ENCODE peak calls at places on chromosomes 3 and 15, in eight cellular contexts. O, J, A, P, N, R, Z and C are unnamed samples.

GRCh38 chr15:68719676-68720075 is 101.0 kb downstream of the ANP32A start:
- DNase-seq in O (no peak), N (no peak), A (no peak), Z (no peak), P (no peak), J (no peak), R (no peak), C (no peak)

GRCh38 chr15:93024716-93025624 is 64.0 kb downstream of the RGMA start:
- DNase-seq in R (no peak), N (no peak), O (no peak), Z (no peak), A (no peak), P (no peak), J (no peak), C (no peak)

GRCh38 chr15:63856711-63857458 is 23.1 kb upstream of the HERC1 start:
- DNase-seq in R (no peak), N (no peak), O (no peak), P (no peak), Z (no peak), A (no peak), J (no peak), C (no peak)

GRCh38 chr15:101528108-101528916 is 38.8 kb upstream of the PCSK6 start:
- DNase-seq in Z (no peak), P (no peak), J (no peak), A (peak; percentile 85), R (peak; percentile 77), N (no peak), O (peak; percentile 84), C (no peak)

GRCh38 chr3:108125550-108126071 is 34.8 kb upstream of the CD47 start:
- DNase-seq in J (no peak), O (no peak), P (no peak), A (no peak), N (no peak), Z (peak; percentile 88), R (no peak), C (peak; percentile 92)

GRCh38 chr3:119819806-119820205 is 37.9 kb downstream of the NR1I2 start:
- DNase-seq in O (no peak), J (no peak), A (no peak), Z (no peak), N (no peak), R (no peak), P (no peak), C (no peak)

GRCh38 chr3:29268651-29269050 is 12.2 kb upstream of the RBMS3 start:
- DNase-seq in R (no peak), O (no peak), P (no peak), Z (no peak), J (no peak), A (no peak), N (no peak), C (no peak)

GRCh38 chr3:127735767-127736693 is 63.3 kb downstream of the ABTB1 start:
- DNase-seq in P (no peak), J (no peak), A (peak; percentile 58), Z (no peak), R (no peak), O (no peak), N (peak; percentile 61), C (peak; percentile 89)

GRCh38 chr15:67086650-67086941 is 21.2 kb downstream of the SMAD3 start:
- DNase-seq in N (no peak), Z (no peak), R (no peak), A (no peak), O (no peak), P (no peak), J (no peak), C (no peak)

GRCh38 chr3:128416578-128417150 is 50.0 kb downstream of the DNAJB8 start:
- DNase-seq in O (no peak), Z (no peak), N (no peak), A (no peak), P (no peak), J (no peak), R (no peak), C (no peak)

GRCh38 chr3:13149331-13150203 is 76.3 kb upstream of the IQSEC1 start:
- DNase-seq in A (no peak), N (no peak), J (no peak), P (no peak), O (no peak), R (no peak), Z (no peak), C (no peak)

GRCh38 chr3:138186803-138187295 is 252 bp upstream of the ARMC8 start:
- DNase-seq in J (no peak), N (peak; percentile 96), R (peak; percentile 97), P (peak; percentile 83), A (peak; percentile 94), O (peak; percentile 96), Z (peak; percentile 96), C (peak; percentile 94)

GRCh38 chr3:111723293-111723963 is 128.3 kb upstream of the ZBED2 start:
- DNase-seq in J (no peak), P (no peak), O (no peak), A (no peak), R (no peak), Z (peak; percentile 53), N (no peak), C (peak; percentile 41)

GRCh38 chr3:54139630-54140029 is 17.3 kb downstream of the CACNA2D3 start:
- DNase-seq in N (no peak), P (no peak), Z (no peak), O (no peak), R (no peak), A (no peak), J (no peak), C (no peak)

GRCh38 chr3:188041193-188041592 is 112.8 kb upstream of the LPP start:
- DNase-seq in R (no peak), A (no peak), Z (no peak), N (no peak), O (no peak), P (no peak), J (no peak), C (no peak)

GRCh38 chr3:117149577-117149976 is 440.0 kb downstream of the TUSC7 start:
- DNase-seq in N (no peak), Z (no peak), O (no peak), P (no peak), J (no peak), A (no peak), R (no peak), C (no peak)

GRCh38 chr15:58212909-58213526 is 74.8 kb downstream of the AQP9 start:
- DNase-seq in J (no peak), O (no peak), R (no peak), P (no peak), Z (no peak), A (peak; percentile 28), N (peak; percentile 22), C (peak; percentile 24)

GRCh38 chr15:99120050-99120777 is 15.3 kb downstream of the SYNM start:
- DNase-seq in J (no peak), R (no peak), O (peak; percentile 39), A (no peak), Z (no peak), P (no peak), N (no peak), C (no peak)

GRCh38 chr3:73622135-73622534 is 2.6 kb downstream of the PDZRN3 start:
- DNase-seq in R (peak; percentile 75), N (no peak), J (no peak), P (no peak), Z (peak; percentile 31), A (no peak), O (peak; percentile 78), C (no peak)

GRCh38 chr3:54917172-54917571 is 10.7 kb downstream of the LRTM1 start:
- DNase-seq in N (no peak), R (no peak), A (no peak), P (no peak), O (no peak), Z (no peak), J (no peak), C (no peak)

GRCh38 chr15:93141373-93141790 is 52.4 kb upstream of the RGMA start:
- DNase-seq in J (no peak), R (no peak), Z (no peak), A (no peak), O (no peak), N (no peak), P (no peak), C (peak; percentile 26)

GRCh38 chr3:173993299-173993698 is 595.8 kb downstream of the NLGN1 start:
- DNase-seq in N (peak; percentile 3), R (no peak), Z (no peak), P (no peak), A (no peak), J (no peak), O (no peak), C (peak; percentile 9)